ENCODE peak calls at places on chromosomes 12 and 14, in nine cellular contexts. W is thoracic aorta; S is CD4-positive, alpha-beta T cell; U is IMR-90; L is AG09319; C is left kidney; T is ecto neural progenitor cell; J is hypothalamus; M is stimulated activated CD4-positive, alpha-beta T cell treated with anti-CD3 and anti-CD28 coated beads, Interleukin-4, amount 100 ng/mL, for 48 hours. R is an unnamed sample.

GRCh38 chr12:26528943-26529342 is 304.1 kb downstream of the ITPR2 start:
- DNase-seq in W (no peak), S (no peak), U (no peak), L (no peak), C (no peak), T (no peak), J (no peak), M (no peak), R (no peak)

GRCh38 chr12:46886541-46887041 is 60.8 kb upstream of the SLC38A4 start:
- DNase-seq in W (no peak), S (no peak), U (peak; percentile 51), L (no peak), C (no peak), T (no peak), J (no peak), M (no peak), R (no peak)

GRCh38 chr14:99329711-99330315 is 57.8 kb upstream of the BCL11B start:
- DNase-seq in W (no peak), S (no peak), U (no peak), L (no peak), C (no peak), T (no peak), J (no peak), M (no peak), R (no peak)

GRCh38 chr12:90978117-90978770 is 23.3 kb upstream of the CCER1 start:
- DNase-seq in W (no peak), S (no peak), U (peak; percentile 79), L (peak; percentile 60), C (peak; percentile 79), T (no peak), J (no peak), M (no peak), R (no peak)

GRCh38 chr12:120529641-120530314 is 820 bp upstream of the COQ5 start:
- DNase-seq in W (no peak), S (no peak), U (peak; percentile 33), L (no peak), C (peak; percentile 83), T (no peak), J (no peak), M (no peak), R (no peak)

GRCh38 chr12:50224026-50224692 is 57.0 kb upstream of the CERS5 start:
- DNase-seq in W (no peak), S (peak; percentile 18), U (peak; percentile 61), L (no peak), C (no peak), T (no peak), J (no peak), M (no peak), R (no peak)

GRCh38 chr12:57887631-57888406 is 41.3 kb upstream of the CTDSP2 start:
- DNase-seq in W (peak; percentile 51), S (no peak), U (peak; percentile 55), L (no peak), C (peak; percentile 56), T (no peak), J (no peak), M (no peak), R (no peak)

GRCh38 chr12:117986705-117987469 is 18.1 kb upstream of the KSR2 start:
- DNase-seq in W (no peak), S (no peak), U (peak; percentile 17), L (no peak), C (no peak), T (no peak), J (no peak), M (no peak), R (no peak)

GRCh38 chr14:68210729-68211299 is 391.2 kb downstream of the RAD51B start:
- DNase-seq in W (no peak), S (peak; percentile 5), U (peak; percentile 99), L (peak; percentile 85), C (peak; percentile 43), T (no peak), J (no peak), M (no peak), R (peak; percentile 36)

GRCh38 chr12:8886515-8887284 is 27.6 kb upstream of the PHC1 start:
- DNase-seq in W (no peak), S (no peak), U (no peak), L (no peak), C (no peak), T (no peak), J (no peak), M (no peak), R (no peak)

GRCh38 chr12:49293056-49293956 is 1.6 kb upstream of the PRPH start:
- DNase-seq in W (no peak), S (no peak), U (no peak), L (no peak), C (peak; percentile 66), T (peak; percentile 63), J (no peak), M (no peak), R (no peak)

GRCh38 chr12:124410354-124411175 is 115.7 kb downstream of the RFLNA start:
- DNase-seq in W (no peak), S (no peak), U (peak; percentile 41), L (no peak), C (peak; percentile 79), T (peak; percentile 60), J (no peak), M (no peak), R (no peak)

GRCh38 chr12:88388566-88389269 is 191.6 kb downstream of the KITLG start:
- DNase-seq in W (no peak), S (no peak), U (peak; percentile 47), L (no peak), C (no peak), T (no peak), J (no peak), M (no peak), R (no peak)

GRCh38 chr12:106084048-106084671 is 54.6 kb downstream of the NUAK1 start:
- DNase-seq in W (no peak), S (no peak), U (peak; percentile 88), L (no peak), C (peak; percentile 75), T (peak; percentile 76), J (peak; percentile 36), M (no peak), R (no peak)

GRCh38 chr14:79856357-79856756 is 354.9 kb downstream of the DIO2 start:
- DNase-seq in W (no peak), S (no peak), U (peak; percentile 33), L (no peak), C (no peak), T (no peak), J (no peak), M (no peak), R (no peak)

GRCh38 chr14:102903248-102903888 is 19.1 kb upstream of the AMN start:
- DNase-seq in W (no peak), S (no peak), U (no peak), L (no peak), C (no peak), T (no peak), J (no peak), M (no peak), R (no peak)

GRCh38 chr14:78240567-78240966 is 70.4 kb downstream of the NRXN3 start:
- DNase-seq in W (no peak), S (no peak), U (no peak), L (no peak), C (no peak), T (no peak), J (no peak), M (no peak), R (no peak)

GRCh38 chr12:57815177-57816000 is 3.1 kb downstream of the AVIL start:
- DNase-seq in W (no peak), S (no peak), U (no peak), L (no peak), C (no peak), T (peak; percentile 65), J (no peak), M (no peak), R (no peak)

GRCh38 chr12:12736759-12737676 is 19.9 kb downstream of the CDKN1B start:
- DNase-seq in W (no peak), S (peak; percentile 19), U (peak; percentile 85), L (no peak), C (peak; percentile 53), T (no peak), J (no peak), M (no peak), R (no peak)

GRCh38 chr14:80764496-80764895 is 177.0 kb downstream of the CEP128 start:
- DNase-seq in W (no peak), S (no peak), U (peak; percentile 34), L (no peak), C (no peak), T (no peak), J (no peak), M (no peak), R (no peak)

GRCh38 chr12:66514581-66514980 is 164.3 kb downstream of the GRIP1 start:
- DNase-seq in W (no peak), S (no peak), U (no peak), L (no peak), C (no peak), T (no peak), J (no peak), M (no peak), R (no peak)

GRCh38 chr12:130126023-130126432 is 36.2 kb upstream of the FZD10 start:
- DNase-seq in W (no peak), S (no peak), U (no peak), L (no peak), C (peak; percentile 29), T (no peak), J (no peak), M (no peak), R (no peak)

GRCh38 chr12:7542813-7543212 is 39.2 kb upstream of the CD163 start:
- DNase-seq in W (no peak), S (no peak), U (peak; percentile 14), L (peak; percentile 10), C (peak; percentile 19), T (no peak), J (no peak), M (no peak), R (no peak)

GRCh38 chr12:77578471-77579262 is 252.0 kb upstream of the NAV3 start:
- DNase-seq in W (no peak), S (no peak), U (peak; percentile 66), L (no peak), C (no peak), T (no peak), J (no peak), M (no peak), R (no peak)

GRCh38 chr12:116559330-116560080 is at the start of gene MAP1LC3B2:
- DNase-seq in W (no peak), S (peak; percentile 59), U (peak; percentile 39), L (peak; percentile 43), C (peak; percentile 89), T (peak; percentile 63), J (peak; percentile 30), M (peak; percentile 51), R (no peak)

GRCh38 chr14:88189040-88189839 is 133.8 kb downstream of the KCNK10 start:
- DNase-seq in W (peak; percentile 16), S (peak; percentile 17), U (peak; percentile 87), L (peak; percentile 75), C (peak; percentile 94), T (peak; percentile 80), J (peak; percentile 78), M (peak; percentile 49), R (no peak)

GRCh38 chr14:69675877-69676416 is 64.6 kb downstream of the SUSD6 start:
- DNase-seq in W (no peak), S (no peak), U (no peak), L (no peak), C (no peak), T (no peak), J (no peak), M (no peak), R (no peak)

GRCh38 chr12:91196436-91196835 is 13.8 kb upstream of the DCN start:
- DNase-seq in W (no peak), S (no peak), U (no peak), L (no peak), C (no peak), T (no peak), J (no peak), M (no peak), R (no peak)

GRCh38 chr12:112380663-112381420 is 1.4 kb downstream of the HECTD4 start:
- DNase-seq in W (no peak), S (no peak), U (no peak), L (no peak), C (peak; percentile 68), T (peak; percentile 68), J (peak; percentile 38), M (no peak), R (no peak)

GRCh38 chr12:99390707-99391106 is 256.8 kb upstream of the GARIN6 start:
- DNase-seq in W (no peak), S (no peak), U (no peak), L (no peak), C (no peak), T (peak; percentile 73), J (peak; percentile 6), M (no peak), R (no peak)

GRCh38 chr12:3421191-3421590 is 69.8 kb upstream of the PRMT8 start:
- DNase-seq in W (no peak), S (no peak), U (no peak), L (no peak), C (no peak), T (no peak), J (no peak), M (no peak), R (no peak)

R was measured in GM12892.